ENCODE peak calls at places on chromosomes 4 and X, in four cellular contexts. One of them, this sample, is unnamed.
A peak's percentile ranks its signal among the peaks of the same experiment; 100 is the strongest.

GRCh38 chrX:40434947-40435346 is 145.8 kb upstream of the ATP6AP2 start:
- DNase-seq in stimulated activated CD8-positive, alpha-beta memory T cell treated with anti-CD3 and anti-CD28 coated beads, Interleukin-15, amount 100 ng/mL, for 24 hours: no peak
- DNase-seq in neural crest cell: peak; percentile 14
- DNase-seq in ELR: no peak
- DNase-seq in this sample: no peak

GRCh38 chrX:131854586-131854985 is 168.5 kb upstream of the STK26 start:
- DNase-seq in stimulated activated CD8-positive, alpha-beta memory T cell treated with anti-CD3 and anti-CD28 coated beads, Interleukin-15, amount 100 ng/mL, for 24 hours: no peak
- DNase-seq in neural crest cell: no peak
- DNase-seq in ELR: no peak
- DNase-seq in this sample: no peak

GRCh38 chrX:9997041-9997440 is 29.9 kb downstream of the CLDN34 start:
- DNase-seq in stimulated activated CD8-positive, alpha-beta memory T cell treated with anti-CD3 and anti-CD28 coated beads, Interleukin-15, amount 100 ng/mL, for 24 hours: no peak
- DNase-seq in neural crest cell: no peak
- DNase-seq in ELR: no peak
- DNase-seq in this sample: no peak

GRCh38 chr4:90025248-90025647 is 101.9 kb upstream of the CCSER1 start:
- DNase-seq in stimulated activated CD8-positive, alpha-beta memory T cell treated with anti-CD3 and anti-CD28 coated beads, Interleukin-15, amount 100 ng/mL, for 24 hours: no peak
- DNase-seq in neural crest cell: no peak
- DNase-seq in ELR: peak; percentile 1
- DNase-seq in this sample: no peak

GRCh38 chr4:170106899-170107298 is 17.1 kb upstream of the AADAT start:
- DNase-seq in stimulated activated CD8-positive, alpha-beta memory T cell treated with anti-CD3 and anti-CD28 coated beads, Interleukin-15, amount 100 ng/mL, for 24 hours: no peak
- DNase-seq in neural crest cell: no peak
- DNase-seq in ELR: no peak
- DNase-seq in this sample: no peak

GRCh38 chr4:83961575-83961974 is 425.7 kb downstream of the GPAT3 start:
- DNase-seq in stimulated activated CD8-positive, alpha-beta memory T cell treated with anti-CD3 and anti-CD28 coated beads, Interleukin-15, amount 100 ng/mL, for 24 hours: no peak
- DNase-seq in neural crest cell: no peak
- DNase-seq in ELR: peak; percentile 52
- DNase-seq in this sample: no peak

GRCh38 chrX:19682712-19683331 is 167.5 kb upstream of the MAP3K15 start:
- DNase-seq in stimulated activated CD8-positive, alpha-beta memory T cell treated with anti-CD3 and anti-CD28 coated beads, Interleukin-15, amount 100 ng/mL, for 24 hours: peak; percentile 13
- DNase-seq in neural crest cell: peak; percentile 3
- DNase-seq in ELR: peak; percentile 86
- DNase-seq in this sample: peak; percentile 83

GRCh38 chr4:38154251-38154650 is 194.1 kb downstream of the PTTG2 start:
- DNase-seq in stimulated activated CD8-positive, alpha-beta memory T cell treated with anti-CD3 and anti-CD28 coated beads, Interleukin-15, amount 100 ng/mL, for 24 hours: no peak
- DNase-seq in neural crest cell: no peak
- DNase-seq in ELR: no peak
- DNase-seq in this sample: no peak

GRCh38 chr4:184693056-184693455 is 40.8 kb downstream of the CENPU start:
- DNase-seq in stimulated activated CD8-positive, alpha-beta memory T cell treated with anti-CD3 and anti-CD28 coated beads, Interleukin-15, amount 100 ng/mL, for 24 hours: no peak
- DNase-seq in neural crest cell: no peak
- DNase-seq in ELR: no peak
- DNase-seq in this sample: no peak

GRCh38 chrX:136546369-136546768 is 14.4 kb downstream of the VGLL1 start:
- DNase-seq in stimulated activated CD8-positive, alpha-beta memory T cell treated with anti-CD3 and anti-CD28 coated beads, Interleukin-15, amount 100 ng/mL, for 24 hours: no peak
- DNase-seq in neural crest cell: no peak
- DNase-seq in ELR: no peak
- DNase-seq in this sample: no peak

GRCh38 chr4:118557298-118557851 is 127.8 kb upstream of the METTL14 start:
- DNase-seq in stimulated activated CD8-positive, alpha-beta memory T cell treated with anti-CD3 and anti-CD28 coated beads, Interleukin-15, amount 100 ng/mL, for 24 hours: no peak
- DNase-seq in neural crest cell: no peak
- DNase-seq in ELR: peak; percentile 83
- DNase-seq in this sample: peak; percentile 60

GRCh38 chrX:150370589-150371312 is 7.6 kb downstream of the MAMLD1 start:
- DNase-seq in stimulated activated CD8-positive, alpha-beta memory T cell treated with anti-CD3 and anti-CD28 coated beads, Interleukin-15, amount 100 ng/mL, for 24 hours: no peak
- DNase-seq in neural crest cell: no peak
- DNase-seq in ELR: no peak
- DNase-seq in this sample: no peak

GRCh38 chr4:155543126-155543765 is 123.4 kb upstream of the GUCY1A1 start:
- DNase-seq in stimulated activated CD8-positive, alpha-beta memory T cell treated with anti-CD3 and anti-CD28 coated beads, Interleukin-15, amount 100 ng/mL, for 24 hours: no peak
- DNase-seq in neural crest cell: no peak
- DNase-seq in ELR: peak; percentile 79
- DNase-seq in this sample: peak; percentile 69

GRCh38 chr4:95869961-95870500 is 30.1 kb downstream of the PDHA2 start:
- DNase-seq in stimulated activated CD8-positive, alpha-beta memory T cell treated with anti-CD3 and anti-CD28 coated beads, Interleukin-15, amount 100 ng/mL, for 24 hours: no peak
- DNase-seq in neural crest cell: no peak
- DNase-seq in ELR: no peak
- DNase-seq in this sample: no peak

GRCh38 chrX:129510331-129510730 is 13.0 kb downstream of the SMARCA1 start:
- DNase-seq in stimulated activated CD8-positive, alpha-beta memory T cell treated with anti-CD3 and anti-CD28 coated beads, Interleukin-15, amount 100 ng/mL, for 24 hours: no peak
- DNase-seq in neural crest cell: no peak
- DNase-seq in ELR: no peak
- DNase-seq in this sample: no peak

GRCh38 chr4:11748169-11748872 is 319.6 kb upstream of the HS3ST1 start:
- DNase-seq in stimulated activated CD8-positive, alpha-beta memory T cell treated with anti-CD3 and anti-CD28 coated beads, Interleukin-15, amount 100 ng/mL, for 24 hours: no peak
- DNase-seq in neural crest cell: no peak
- DNase-seq in ELR: peak; percentile 17
- DNase-seq in this sample: peak; percentile 55

GRCh38 chrX:28638775-28639174 is 51.5 kb downstream of the IL1RAPL1 start:
- DNase-seq in stimulated activated CD8-positive, alpha-beta memory T cell treated with anti-CD3 and anti-CD28 coated beads, Interleukin-15, amount 100 ng/mL, for 24 hours: no peak
- DNase-seq in neural crest cell: no peak
- DNase-seq in ELR: no peak
- DNase-seq in this sample: no peak

GRCh38 chr4:153488006-153488718 is 22.0 kb downstream of the TMEM131L start:
- DNase-seq in stimulated activated CD8-positive, alpha-beta memory T cell treated with anti-CD3 and anti-CD28 coated beads, Interleukin-15, amount 100 ng/mL, for 24 hours: peak; percentile 43
- DNase-seq in neural crest cell: no peak
- DNase-seq in ELR: no peak
- DNase-seq in this sample: no peak

GRCh38 chr4:165992263-165992662 is 119.2 kb downstream of the TLL1 start:
- DNase-seq in stimulated activated CD8-positive, alpha-beta memory T cell treated with anti-CD3 and anti-CD28 coated beads, Interleukin-15, amount 100 ng/mL, for 24 hours: no peak
- DNase-seq in neural crest cell: no peak
- DNase-seq in ELR: no peak
- DNase-seq in this sample: no peak

This sample was measured in HCEC 1CT.